ENCODE peak calls at places on chromosome 20, in seven cellular contexts. One of them, this sample, is unnamed.

GRCh38 chr20:46255440-46256104 is 52.7 kb downstream of the CDH22 start:
- DNase-seq in kidney glomerular epithelial cell: peak
- DNase-seq in GM19239: no peak
- DNase-seq in activated T-helper 1 cell treated with anti-CD3 and anti-CD28 coated beads, Interleukin-12 subunit alpha, Interleukin-12 subunit beta, Interleukin-2, Interleukin-4 antibody, amounts not matched to agents 30 ng/mL and 10 ng/mL and 1 ng/mL, durations not matched to agents 14 hours and 24 hours and 36 hours: no peak
- DNase-seq in activated naive CD8-positive, alpha-beta T cell treated with anti-CD3 and anti-CD28 coated beads, Interleukin-2, amount 50 U/mL, for 24 hours: no peak
- DNase-seq in globus pallidus: no peak
- DNase-seq in A549: no peak
- DNase-seq in this sample: no peak

GRCh38 chr20:44477151-44477550 is 1.5 kb downstream of the TTPAL start:
- DNase-seq in kidney glomerular epithelial cell: no peak
- DNase-seq in GM19239: no peak
- DNase-seq in activated T-helper 1 cell treated with anti-CD3 and anti-CD28 coated beads, Interleukin-12 subunit alpha, Interleukin-12 subunit beta, Interleukin-2, Interleukin-4 antibody, amounts not matched to agents 30 ng/mL and 10 ng/mL and 1 ng/mL, durations not matched to agents 14 hours and 24 hours and 36 hours: no peak
- DNase-seq in activated naive CD8-positive, alpha-beta T cell treated with anti-CD3 and anti-CD28 coated beads, Interleukin-2, amount 50 U/mL, for 24 hours: no peak
- DNase-seq in globus pallidus: no peak
- DNase-seq in A549: no peak
- DNase-seq in this sample: no peak

GRCh38 chr20:57553376-57554018 is 7.4 kb upstream of the PCK1 start:
- DNase-seq in kidney glomerular epithelial cell: no peak
- DNase-seq in GM19239: no peak
- DNase-seq in activated T-helper 1 cell treated with anti-CD3 and anti-CD28 coated beads, Interleukin-12 subunit alpha, Interleukin-12 subunit beta, Interleukin-2, Interleukin-4 antibody, amounts not matched to agents 30 ng/mL and 10 ng/mL and 1 ng/mL, durations not matched to agents 14 hours and 24 hours and 36 hours: no peak
- DNase-seq in activated naive CD8-positive, alpha-beta T cell treated with anti-CD3 and anti-CD28 coated beads, Interleukin-2, amount 50 U/mL, for 24 hours: no peak
- DNase-seq in globus pallidus: no peak
- DNase-seq in A549: no peak
- DNase-seq in this sample: no peak

GRCh38 chr20:1301031-1301529 is 27.9 kb downstream of the SDCBP2 start:
- DNase-seq in kidney glomerular epithelial cell: no peak
- DNase-seq in GM19239: no peak
- DNase-seq in activated T-helper 1 cell treated with anti-CD3 and anti-CD28 coated beads, Interleukin-12 subunit alpha, Interleukin-12 subunit beta, Interleukin-2, Interleukin-4 antibody, amounts not matched to agents 30 ng/mL and 10 ng/mL and 1 ng/mL, durations not matched to agents 14 hours and 24 hours and 36 hours: peak
- DNase-seq in activated naive CD8-positive, alpha-beta T cell treated with anti-CD3 and anti-CD28 coated beads, Interleukin-2, amount 50 U/mL, for 24 hours: peak
- DNase-seq in globus pallidus: no peak
- DNase-seq in A549: no peak
- DNase-seq in this sample: no peak

GRCh38 chr20:36856691-36857635 is 19.0 kb upstream of the TLDC2 start:
- DNase-seq in kidney glomerular epithelial cell: no peak
- DNase-seq in GM19239: no peak
- DNase-seq in activated T-helper 1 cell treated with anti-CD3 and anti-CD28 coated beads, Interleukin-12 subunit alpha, Interleukin-12 subunit beta, Interleukin-2, Interleukin-4 antibody, amounts not matched to agents 30 ng/mL and 10 ng/mL and 1 ng/mL, durations not matched to agents 14 hours and 24 hours and 36 hours: peak
- DNase-seq in activated naive CD8-positive, alpha-beta T cell treated with anti-CD3 and anti-CD28 coated beads, Interleukin-2, amount 50 U/mL, for 24 hours: no peak
- DNase-seq in globus pallidus: no peak
- DNase-seq in A549: no peak
- DNase-seq in this sample: no peak

GRCh38 chr20:46640536-46641311 is 10.5 kb downstream of the SLC13A3 start:
- DNase-seq in kidney glomerular epithelial cell: no peak
- DNase-seq in GM19239: no peak
- DNase-seq in activated T-helper 1 cell treated with anti-CD3 and anti-CD28 coated beads, Interleukin-12 subunit alpha, Interleukin-12 subunit beta, Interleukin-2, Interleukin-4 antibody, amounts not matched to agents 30 ng/mL and 10 ng/mL and 1 ng/mL, durations not matched to agents 14 hours and 24 hours and 36 hours: no peak
- DNase-seq in activated naive CD8-positive, alpha-beta T cell treated with anti-CD3 and anti-CD28 coated beads, Interleukin-2, amount 50 U/mL, for 24 hours: no peak
- DNase-seq in globus pallidus: no peak
- DNase-seq in A549: no peak
- DNase-seq in this sample: no peak

GRCh38 chr20:43389231-43389630 is 68.5 kb upstream of the SRSF6 start:
- DNase-seq in kidney glomerular epithelial cell: no peak
- DNase-seq in GM19239: no peak
- DNase-seq in activated T-helper 1 cell treated with anti-CD3 and anti-CD28 coated beads, Interleukin-12 subunit alpha, Interleukin-12 subunit beta, Interleukin-2, Interleukin-4 antibody, amounts not matched to agents 30 ng/mL and 10 ng/mL and 1 ng/mL, durations not matched to agents 14 hours and 24 hours and 36 hours: no peak
- DNase-seq in activated naive CD8-positive, alpha-beta T cell treated with anti-CD3 and anti-CD28 coated beads, Interleukin-2, amount 50 U/mL, for 24 hours: no peak
- DNase-seq in globus pallidus: no peak
- DNase-seq in A549: no peak
- DNase-seq in this sample: no peak

GRCh38 chr20:18496042-18496441 is 983 bp downstream of the RBBP9 start:
- DNase-seq in kidney glomerular epithelial cell: no peak
- DNase-seq in GM19239: no peak
- DNase-seq in activated T-helper 1 cell treated with anti-CD3 and anti-CD28 coated beads, Interleukin-12 subunit alpha, Interleukin-12 subunit beta, Interleukin-2, Interleukin-4 antibody, amounts not matched to agents 30 ng/mL and 10 ng/mL and 1 ng/mL, durations not matched to agents 14 hours and 24 hours and 36 hours: no peak
- DNase-seq in activated naive CD8-positive, alpha-beta T cell treated with anti-CD3 and anti-CD28 coated beads, Interleukin-2, amount 50 U/mL, for 24 hours: no peak
- DNase-seq in globus pallidus: no peak
- DNase-seq in A549: no peak
- DNase-seq in this sample: no peak

GRCh38 chr20:47648943-47649342 is 136.3 kb downstream of the SULF2 start:
- DNase-seq in kidney glomerular epithelial cell: no peak
- DNase-seq in GM19239: no peak
- DNase-seq in activated T-helper 1 cell treated with anti-CD3 and anti-CD28 coated beads, Interleukin-12 subunit alpha, Interleukin-12 subunit beta, Interleukin-2, Interleukin-4 antibody, amounts not matched to agents 30 ng/mL and 10 ng/mL and 1 ng/mL, durations not matched to agents 14 hours and 24 hours and 36 hours: no peak
- DNase-seq in activated naive CD8-positive, alpha-beta T cell treated with anti-CD3 and anti-CD28 coated beads, Interleukin-2, amount 50 U/mL, for 24 hours: no peak
- DNase-seq in globus pallidus: no peak
- DNase-seq in A549: no peak
- DNase-seq in this sample: no peak

GRCh38 chr20:41231850-41232249 is 85.7 kb downstream of the ZHX3 start:
- DNase-seq in kidney glomerular epithelial cell: no peak
- DNase-seq in GM19239: no peak
- DNase-seq in activated T-helper 1 cell treated with anti-CD3 and anti-CD28 coated beads, Interleukin-12 subunit alpha, Interleukin-12 subunit beta, Interleukin-2, Interleukin-4 antibody, amounts not matched to agents 30 ng/mL and 10 ng/mL and 1 ng/mL, durations not matched to agents 14 hours and 24 hours and 36 hours: no peak
- DNase-seq in activated naive CD8-positive, alpha-beta T cell treated with anti-CD3 and anti-CD28 coated beads, Interleukin-2, amount 50 U/mL, for 24 hours: no peak
- DNase-seq in globus pallidus: no peak
- DNase-seq in A549: no peak
- DNase-seq in this sample: no peak

GRCh38 chr20:40294747-40295146 is 394.3 kb downstream of the MAFB start:
- DNase-seq in kidney glomerular epithelial cell: no peak
- DNase-seq in GM19239: no peak
- DNase-seq in activated T-helper 1 cell treated with anti-CD3 and anti-CD28 coated beads, Interleukin-12 subunit alpha, Interleukin-12 subunit beta, Interleukin-2, Interleukin-4 antibody, amounts not matched to agents 30 ng/mL and 10 ng/mL and 1 ng/mL, durations not matched to agents 14 hours and 24 hours and 36 hours: no peak
- DNase-seq in activated naive CD8-positive, alpha-beta T cell treated with anti-CD3 and anti-CD28 coated beads, Interleukin-2, amount 50 U/mL, for 24 hours: no peak
- DNase-seq in globus pallidus: no peak
- DNase-seq in A549: no peak
- DNase-seq in this sample: no peak

GRCh38 chr20:4036351-4036750 is 21.0 kb upstream of the RNF24 start:
- DNase-seq in kidney glomerular epithelial cell: no peak
- DNase-seq in GM19239: no peak
- DNase-seq in activated T-helper 1 cell treated with anti-CD3 and anti-CD28 coated beads, Interleukin-12 subunit alpha, Interleukin-12 subunit beta, Interleukin-2, Interleukin-4 antibody, amounts not matched to agents 30 ng/mL and 10 ng/mL and 1 ng/mL, durations not matched to agents 14 hours and 24 hours and 36 hours: no peak
- DNase-seq in activated naive CD8-positive, alpha-beta T cell treated with anti-CD3 and anti-CD28 coated beads, Interleukin-2, amount 50 U/mL, for 24 hours: no peak
- DNase-seq in globus pallidus: no peak
- DNase-seq in A549: no peak
- DNase-seq in this sample: no peak

GRCh38 chr20:11267131-11267761 is 593.4 kb upstream of the JAG1 start:
- DNase-seq in kidney glomerular epithelial cell: peak
- DNase-seq in GM19239: no peak
- DNase-seq in activated T-helper 1 cell treated with anti-CD3 and anti-CD28 coated beads, Interleukin-12 subunit alpha, Interleukin-12 subunit beta, Interleukin-2, Interleukin-4 antibody, amounts not matched to agents 30 ng/mL and 10 ng/mL and 1 ng/mL, durations not matched to agents 14 hours and 24 hours and 36 hours: no peak
- DNase-seq in activated naive CD8-positive, alpha-beta T cell treated with anti-CD3 and anti-CD28 coated beads, Interleukin-2, amount 50 U/mL, for 24 hours: no peak
- DNase-seq in globus pallidus: peak
- DNase-seq in A549: peak
- DNase-seq in this sample: no peak

GRCh38 chr20:47506335-47506734 is 4.6 kb downstream of the NCOA3 start:
- DNase-seq in kidney glomerular epithelial cell: no peak
- DNase-seq in GM19239: no peak
- DNase-seq in activated T-helper 1 cell treated with anti-CD3 and anti-CD28 coated beads, Interleukin-12 subunit alpha, Interleukin-12 subunit beta, Interleukin-2, Interleukin-4 antibody, amounts not matched to agents 30 ng/mL and 10 ng/mL and 1 ng/mL, durations not matched to agents 14 hours and 24 hours and 36 hours: no peak
- DNase-seq in activated naive CD8-positive, alpha-beta T cell treated with anti-CD3 and anti-CD28 coated beads, Interleukin-2, amount 50 U/mL, for 24 hours: no peak
- DNase-seq in globus pallidus: no peak
- DNase-seq in A549: no peak
- DNase-seq in this sample: no peak

GRCh38 chr20:57387463-57387862 is 3.7 kb upstream of the RBM38 start:
- DNase-seq in kidney glomerular epithelial cell: no peak
- DNase-seq in GM19239: no peak
- DNase-seq in activated T-helper 1 cell treated with anti-CD3 and anti-CD28 coated beads, Interleukin-12 subunit alpha, Interleukin-12 subunit beta, Interleukin-2, Interleukin-4 antibody, amounts not matched to agents 30 ng/mL and 10 ng/mL and 1 ng/mL, durations not matched to agents 14 hours and 24 hours and 36 hours: no peak
- DNase-seq in activated naive CD8-positive, alpha-beta T cell treated with anti-CD3 and anti-CD28 coated beads, Interleukin-2, amount 50 U/mL, for 24 hours: no peak
- DNase-seq in globus pallidus: no peak
- DNase-seq in A549: no peak
- DNase-seq in this sample: no peak

This sample was measured in stimulated activated naive B cell treated with anti-CD40 and anti-IgM and Interleukin-4, amounts not matched to agents 10 μg/mL and 1 μg/mL and 100 μg/mL, for 72 hours.